ENCODE peak calls at places on chromosomes 12 and 14, in five cellular contexts. One of them, this sample, is unnamed. For H3K4me1, the result is how much of the 10 kb centered on the place peaks cover.

GRCh38 chr14:76919811-76920571 is 93.8 kb downstream of the LRRC74A start:
- DNase-seq in CD8-positive, alpha-beta T cell: peak
- DNase-seq in adrenal gland: no peak
- DNase-seq in sigmoid colon: peak
- DNase-seq in aorta: peak
- DNase-seq in this sample: peak

GRCh38 chr14:25178255-25178654 is 128.3 kb upstream of the STXBP6 start:
- DNase-seq in CD8-positive, alpha-beta T cell: no peak
- DNase-seq in adrenal gland: no peak
- DNase-seq in sigmoid colon: no peak
- DNase-seq in aorta: no peak
- DNase-seq in this sample: no peak

GRCh38 chr12:46874642-46875041 is 48.8 kb upstream of the SLC38A4 start:
- DNase-seq in CD8-positive, alpha-beta T cell: no peak
- DNase-seq in adrenal gland: no peak
- DNase-seq in sigmoid colon: no peak
- DNase-seq in aorta: no peak
- DNase-seq in this sample: no peak

GRCh38 chr14:92651793-92652382 is 96.5 kb downstream of the LGMN start:
- DNase-seq in CD8-positive, alpha-beta T cell: no peak
- DNase-seq in adrenal gland: no peak
- DNase-seq in sigmoid colon: peak
- DNase-seq in aorta: peak
- DNase-seq in this sample: peak

GRCh38 chr12:98399532-98399931 is 115.9 kb upstream of the TMPO start:
- DNase-seq in CD8-positive, alpha-beta T cell: peak
- DNase-seq in adrenal gland: no peak
- DNase-seq in sigmoid colon: no peak
- DNase-seq in aorta: no peak
- DNase-seq in this sample: peak

GRCh38 chr12:60935981-60936761 is 1324.0 kb upstream of the USP15 start:
- DNase-seq in CD8-positive, alpha-beta T cell: no peak
- DNase-seq in adrenal gland: no peak
- DNase-seq in sigmoid colon: no peak
- DNase-seq in aorta: no peak
- DNase-seq in this sample: no peak

GRCh38 chr12:52164624-52165023 is 27.2 kb downstream of the KRT80 start:
- DNase-seq in CD8-positive, alpha-beta T cell: no peak
- DNase-seq in adrenal gland: no peak
- DNase-seq in sigmoid colon: no peak
- DNase-seq in aorta: no peak
- DNase-seq in this sample: peak

GRCh38 chr12:116687888-116688287 is 50.0 kb downstream of the SPRING1 start:
- DNase-seq in CD8-positive, alpha-beta T cell: peak
- DNase-seq in adrenal gland: no peak
- DNase-seq in sigmoid colon: no peak
- DNase-seq in aorta: peak
- DNase-seq in this sample: peak

GRCh38 chr12:132886529-132887477 is 602 bp downstream of the CHFR start:
- DNase-seq in CD8-positive, alpha-beta T cell: no peak
- DNase-seq in adrenal gland: peak
- DNase-seq in sigmoid colon: peak
- DNase-seq in aorta: peak
- DNase-seq in this sample: no peak

GRCh38 chr12:116384629-116385485 is 107.4 kb upstream of the MED13L start:
- DNase-seq in CD8-positive, alpha-beta T cell: no peak
- DNase-seq in adrenal gland: no peak
- DNase-seq in sigmoid colon: no peak
- DNase-seq in aorta: peak
- DNase-seq in this sample: no peak

GRCh38 chr14:38405851-38406630 is 150.1 kb upstream of the CLEC14A start:
- DNase-seq in CD8-positive, alpha-beta T cell: no peak
- DNase-seq in adrenal gland: no peak
- DNase-seq in sigmoid colon: no peak
- DNase-seq in aorta: no peak
- DNase-seq in this sample: peak

DNA sequence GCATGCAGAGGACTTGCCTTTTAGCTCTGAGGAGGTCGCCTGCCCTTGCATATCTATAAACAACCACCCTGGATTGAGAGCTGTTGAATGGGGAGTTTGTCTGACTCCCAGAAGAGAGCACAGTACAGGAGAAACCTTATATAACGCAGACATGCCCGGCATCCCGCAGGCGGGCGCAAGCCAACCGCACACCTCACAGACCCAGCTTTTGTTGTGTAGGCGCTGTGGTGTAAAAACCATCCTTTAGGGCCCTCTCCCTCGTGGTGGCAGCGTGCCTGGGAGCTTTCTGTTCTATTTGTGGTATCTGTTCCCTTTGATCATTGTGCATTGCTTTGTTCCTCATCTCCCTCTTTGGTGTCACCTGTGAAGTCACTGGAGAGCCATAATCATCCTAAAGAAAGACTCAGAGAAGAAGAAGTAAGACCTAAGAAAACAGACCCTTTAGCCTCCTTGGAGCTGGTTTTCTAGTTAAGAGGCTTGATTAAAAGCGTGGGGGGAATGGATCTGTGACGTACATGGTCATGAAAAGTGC is 77.7 kb downstream of the ETV6 start:
- DNase-seq in CD8-positive, alpha-beta T cell: peak
- DNase-seq in adrenal gland: no peak
- DNase-seq in sigmoid colon: no peak
- DNase-seq in aorta: no peak
- DNase-seq in this sample: no peak
- H3K4me1 ChIP-seq in CD8-positive, alpha-beta T cell: under half
- H3K4me1 ChIP-seq in adrenal gland: under half
- H3K4me1 ChIP-seq in sigmoid colon: half or more
- H3K4me1 ChIP-seq in aorta: under half
- H3K4me1 ChIP-seq in this sample: under half

GRCh38 chr14:75359098-75359497 is 68.7 kb upstream of the JDP2 start:
- DNase-seq in CD8-positive, alpha-beta T cell: no peak
- DNase-seq in adrenal gland: no peak
- DNase-seq in sigmoid colon: no peak
- DNase-seq in aorta: no peak
- DNase-seq in this sample: no peak
- H3K4me3 ChIP-seq in CD8-positive, alpha-beta T cell: no peak
- H3K4me3 ChIP-seq in adrenal gland: no peak
- H3K4me3 ChIP-seq in sigmoid colon: no peak
- H3K4me3 ChIP-seq in aorta: no peak
- H3K4me3 ChIP-seq in this sample: no peak

GRCh38 chr12:65156366-65156831 is 13.0 kb upstream of the LEMD3 start:
- DNase-seq in CD8-positive, alpha-beta T cell: peak
- DNase-seq in adrenal gland: no peak
- DNase-seq in sigmoid colon: no peak
- DNase-seq in aorta: no peak
- DNase-seq in this sample: peak

GRCh38 chr12:65155784-65156183 is 13.6 kb upstream of the LEMD3 start:
- DNase-seq in CD8-positive, alpha-beta T cell: no peak
- DNase-seq in adrenal gland: no peak
- DNase-seq in sigmoid colon: no peak
- DNase-seq in aorta: no peak
- DNase-seq in this sample: no peak

GRCh38 chr12:65152586-65152985 is 16.8 kb upstream of the LEMD3 start:
- DNase-seq in CD8-positive, alpha-beta T cell: no peak
- DNase-seq in adrenal gland: no peak
- DNase-seq in sigmoid colon: no peak
- DNase-seq in aorta: no peak
- DNase-seq in this sample: no peak

GRCh38 chr12:65152012-65152411 is 17.4 kb upstream of the LEMD3 start:
- DNase-seq in CD8-positive, alpha-beta T cell: no peak
- DNase-seq in adrenal gland: no peak
- DNase-seq in sigmoid colon: no peak
- DNase-seq in aorta: no peak
- DNase-seq in this sample: no peak

GRCh38 chr12:65157091-65157490 is 12.3 kb upstream of the LEMD3 start:
- DNase-seq in CD8-positive, alpha-beta T cell: no peak
- DNase-seq in adrenal gland: no peak
- DNase-seq in sigmoid colon: no peak
- DNase-seq in aorta: no peak
- DNase-seq in this sample: no peak
- H3K4me1 ChIP-seq in CD8-positive, alpha-beta T cell: under half
- H3K4me1 ChIP-seq in adrenal gland: under half
- H3K4me1 ChIP-seq in sigmoid colon: under half
- H3K4me1 ChIP-seq in aorta: under half
- H3K4me1 ChIP-seq in this sample: under half

GRCh38 chr12:113472191-113473190 is 820 bp upstream of the LHX5 start:
- DNase-seq in CD8-positive, alpha-beta T cell: no peak
- DNase-seq in adrenal gland: no peak
- DNase-seq in sigmoid colon: no peak
- DNase-seq in aorta: no peak
- DNase-seq in this sample: no peak

GRCh38 chr12:113471619-113472171 is at the start of gene LHX5:
- DNase-seq in CD8-positive, alpha-beta T cell: no peak
- DNase-seq in adrenal gland: no peak
- DNase-seq in sigmoid colon: no peak
- DNase-seq in aorta: no peak
- DNase-seq in this sample: peak

GRCh38 chr12:113474635-113475436 is 3.2 kb upstream of the LHX5 start:
- DNase-seq in CD8-positive, alpha-beta T cell: no peak
- DNase-seq in adrenal gland: no peak
- DNase-seq in sigmoid colon: no peak
- DNase-seq in aorta: no peak
- DNase-seq in this sample: no peak

GRCh38 chr12:113473942-113474341 is 2.3 kb upstream of the LHX5 start:
- DNase-seq in CD8-positive, alpha-beta T cell: no peak
- DNase-seq in adrenal gland: no peak
- DNase-seq in sigmoid colon: no peak
- DNase-seq in aorta: no peak
- DNase-seq in this sample: no peak

DNA sequence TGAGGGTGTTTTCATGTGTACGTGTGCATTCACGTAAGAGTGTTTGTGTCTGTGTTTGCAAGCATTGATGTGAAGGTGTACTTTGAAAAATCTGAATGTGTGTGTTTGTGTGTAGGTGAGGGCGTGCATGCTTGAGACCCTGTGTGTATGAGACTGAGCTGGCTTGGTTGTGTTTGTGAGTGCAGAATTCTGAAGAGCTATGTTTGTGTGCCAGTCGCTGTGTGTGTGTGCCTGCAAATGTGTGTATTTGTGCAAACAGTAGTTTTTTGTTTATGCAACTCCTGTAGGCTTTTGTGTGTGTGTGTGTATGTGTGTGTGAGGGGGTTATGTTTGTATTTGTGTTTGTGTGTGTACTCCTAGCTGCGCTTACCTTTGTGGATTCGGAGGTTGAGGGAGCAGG is 1.7 kb upstream of the LHX5 start:
- DNase-seq in CD8-positive, alpha-beta T cell: no peak
- DNase-seq in adrenal gland: no peak
- DNase-seq in sigmoid colon: no peak
- DNase-seq in aorta: no peak
- DNase-seq in this sample: no peak
- H3K4me3 ChIP-seq in CD8-positive, alpha-beta T cell: no peak
- H3K4me3 ChIP-seq in adrenal gland: no peak
- H3K4me3 ChIP-seq in sigmoid colon: no peak
- H3K4me3 ChIP-seq in aorta: no peak
- H3K4me3 ChIP-seq in this sample: no peak

DNA sequence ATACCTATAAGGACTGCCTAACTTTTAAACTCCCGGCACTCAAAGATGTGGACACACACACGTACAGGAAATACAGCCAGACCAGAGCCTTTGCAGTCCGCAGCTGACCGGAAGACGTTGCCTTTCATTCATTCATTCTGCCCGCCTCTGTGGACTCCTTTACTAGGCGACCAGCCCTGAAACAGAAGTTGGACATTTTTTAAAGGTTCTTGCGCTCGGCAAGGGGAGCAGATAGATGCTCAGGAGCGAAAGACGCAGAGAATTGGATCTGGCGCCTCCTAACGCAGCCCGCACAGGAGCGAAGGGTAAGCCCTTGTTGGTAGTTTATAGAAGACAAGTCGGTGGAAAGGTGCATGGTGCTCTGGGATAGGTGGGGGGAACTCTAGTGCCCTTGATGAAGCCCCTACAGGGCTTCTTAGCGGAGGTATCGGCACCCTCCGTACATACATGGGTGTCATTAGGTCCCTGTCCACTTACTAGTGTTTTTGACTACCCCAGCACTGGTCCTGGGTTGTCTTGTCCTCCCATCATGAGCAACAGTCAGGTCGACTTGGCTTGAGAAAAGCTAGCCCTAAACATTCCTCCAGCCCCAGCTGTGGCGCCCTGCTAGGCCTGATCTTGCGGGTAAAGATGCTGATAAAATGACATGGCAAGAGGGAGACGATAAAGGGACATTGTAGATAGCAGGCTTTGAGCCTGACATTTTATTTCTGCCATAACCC is at the start of gene KDM2B:
- DNase-seq in CD8-positive, alpha-beta T cell: peak
- DNase-seq in adrenal gland: peak
- DNase-seq in sigmoid colon: peak
- DNase-seq in aorta: peak
- DNase-seq in this sample: no peak
- H3K4me1 ChIP-seq in CD8-positive, alpha-beta T cell: under half
- H3K4me1 ChIP-seq in adrenal gland: under half
- H3K4me1 ChIP-seq in sigmoid colon: under half
- H3K4me1 ChIP-seq in aorta: under half
- H3K4me1 ChIP-seq in this sample: under half

GRCh38 chr14:22096511-22096890 is 422.9 kb upstream of the OR4E1 start:
- DNase-seq in CD8-positive, alpha-beta T cell: peak
- DNase-seq in adrenal gland: no peak
- DNase-seq in sigmoid colon: no peak
- DNase-seq in aorta: no peak
- DNase-seq in this sample: no peak
- H3K4me3 ChIP-seq in CD8-positive, alpha-beta T cell: no peak
- H3K4me3 ChIP-seq in adrenal gland: no peak
- H3K4me3 ChIP-seq in sigmoid colon: no peak
- H3K4me3 ChIP-seq in aorta: no peak
- H3K4me3 ChIP-seq in this sample: no peak

GRCh38 chr14:98269533-98269932 is 1002.5 kb downstream of the BCL11B start:
- DNase-seq in CD8-positive, alpha-beta T cell: no peak
- DNase-seq in adrenal gland: no peak
- DNase-seq in sigmoid colon: no peak
- DNase-seq in aorta: no peak
- DNase-seq in this sample: no peak
- H3K4me1 ChIP-seq in CD8-positive, alpha-beta T cell: under half
- H3K4me1 ChIP-seq in adrenal gland: under half
- H3K4me1 ChIP-seq in sigmoid colon: under half
- H3K4me1 ChIP-seq in aorta: under half
- H3K4me1 ChIP-seq in this sample: under half

GRCh38 chr12:92987846-92988621 is 58.9 kb upstream of the EEA1 start:
- DNase-seq in CD8-positive, alpha-beta T cell: no peak
- DNase-seq in adrenal gland: peak
- DNase-seq in sigmoid colon: no peak
- DNase-seq in aorta: peak
- DNase-seq in this sample: no peak
- H3K4me3 ChIP-seq in CD8-positive, alpha-beta T cell: no peak
- H3K4me3 ChIP-seq in adrenal gland: no peak
- H3K4me3 ChIP-seq in sigmoid colon: peak
- H3K4me3 ChIP-seq in aorta: no peak
- H3K4me3 ChIP-seq in this sample: no peak

This sample was measured in right cardiac atrium.